ENCODE peak calls at places on chromosomes 1 and 21, in four cellular contexts. One of them, this sample, is unnamed.

GRCh38 chr21:28066051-28066450 is 926.6 kb downstream of the LTN1 start:
- DNase-seq in kidney: no peak
- DNase-seq in IMR-90: peak; percentile 8
- DNase-seq in mesendoderm: no peak
- DNase-seq in this sample: no peak

GRCh38 chr21:18249542-18250152 is 5.0 kb downstream of the CHODL start:
- DNase-seq in IMR-90: no peak
- DNase-seq in mesendoderm: peak; percentile 39
- DNase-seq in kidney: no peak
- DNase-seq in this sample: peak; percentile 43

GRCh38 chr21:17828223-17828622 is 9.1 kb upstream of the C21orf91 start:
- DNase-seq in mesendoderm: no peak
- DNase-seq in kidney: no peak
- DNase-seq in IMR-90: peak; percentile 75
- DNase-seq in this sample: no peak

GRCh38 chr1:153259387-153259786 is at the start of gene LORICRIN:
- DNase-seq in kidney: no peak
- DNase-seq in mesendoderm: no peak
- DNase-seq in IMR-90: no peak
- DNase-seq in this sample: no peak

GRCh38 chr1:208238710-208239517 is 5.3 kb downstream of the PLXNA2 start:
- DNase-seq in kidney: no peak
- DNase-seq in mesendoderm: peak; percentile 87
- DNase-seq in IMR-90: peak; percentile 57
- DNase-seq in this sample: peak; percentile 74

GRCh38 chr1:165330483-165330882 is 26.0 kb downstream of the LMX1A start:
- DNase-seq in kidney: no peak
- DNase-seq in IMR-90: no peak
- DNase-seq in mesendoderm: no peak
- DNase-seq in this sample: no peak

GRCh38 chr1:244556263-244556662 is 95.2 kb downstream of the CATSPERE start:
- DNase-seq in mesendoderm: no peak
- DNase-seq in kidney: no peak
- DNase-seq in IMR-90: no peak
- DNase-seq in this sample: no peak

GRCh38 chr1:9182784-9183257 is 51.8 kb upstream of the H6PD start:
- DNase-seq in IMR-90: no peak
- DNase-seq in kidney: no peak
- DNase-seq in mesendoderm: no peak
- DNase-seq in this sample: peak; percentile 47

GRCh38 chr1:107139833-107140702 is 771 bp upstream of the NTNG1 start:
- DNase-seq in kidney: peak; percentile 77
- DNase-seq in mesendoderm: peak; percentile 95
- DNase-seq in IMR-90: peak; percentile 36
- DNase-seq in this sample: peak; percentile 69

GRCh38 chr1:220528679-220529529 is 968 bp downstream of the MARK1 start:
- DNase-seq in kidney: peak; percentile 66
- DNase-seq in mesendoderm: peak; percentile 63
- DNase-seq in IMR-90: no peak
- DNase-seq in this sample: peak; percentile 55

GRCh38 chr1:4935807-4936206 is 281.4 kb downstream of the AJAP1 start:
- DNase-seq in kidney: no peak
- DNase-seq in mesendoderm: no peak
- DNase-seq in IMR-90: no peak
- DNase-seq in this sample: no peak

GRCh38 chr1:50106095-50106761 is 2.5 kb upstream of the ELAVL4 start:
- DNase-seq in kidney: no peak
- DNase-seq in IMR-90: no peak
- DNase-seq in mesendoderm: no peak
- DNase-seq in this sample: no peak

GRCh38 chr1:54768093-54768492 is 3.8 kb upstream of the PARS2 start:
- DNase-seq in kidney: no peak
- DNase-seq in mesendoderm: peak; percentile 41
- DNase-seq in IMR-90: peak; percentile 13
- DNase-seq in this sample: peak; percentile 37

GRCh38 chr1:151547900-151548230 is 7.8 kb downstream of the TUFT1 start:
- DNase-seq in IMR-90: no peak
- DNase-seq in mesendoderm: no peak
- DNase-seq in kidney: no peak
- DNase-seq in this sample: no peak

GRCh38 chr1:203797216-203797615 is 1.8 kb downstream of the ZBED6 start:
- DNase-seq in kidney: no peak
- DNase-seq in mesendoderm: no peak
- DNase-seq in IMR-90: no peak
- DNase-seq in this sample: no peak

GRCh38 chr1:229456016-229456415 is 22.1 kb upstream of the ACTA1 start:
- DNase-seq in IMR-90: no peak
- DNase-seq in mesendoderm: no peak
- DNase-seq in kidney: no peak
- DNase-seq in this sample: no peak

GRCh38 chr1:47931395-47931794 is 65.8 kb downstream of the TRABD2B start:
- DNase-seq in kidney: no peak
- DNase-seq in IMR-90: no peak
- DNase-seq in mesendoderm: peak; percentile 47
- DNase-seq in this sample: no peak

GRCh38 chr1:154846921-154847442 is 23.1 kb downstream of the KCNN3 start:
- DNase-seq in mesendoderm: no peak
- DNase-seq in IMR-90: no peak
- DNase-seq in kidney: no peak
- DNase-seq in this sample: no peak

GRCh38 chr1:239858058-239858457 is 233.6 kb upstream of the FMN2 start:
- DNase-seq in kidney: no peak
- DNase-seq in IMR-90: no peak
- DNase-seq in mesendoderm: no peak
- DNase-seq in this sample: peak; percentile 71

GRCh38 chr1:91548382-91549040 is 47.9 kb downstream of the CDC7 start:
- DNase-seq in mesendoderm: no peak
- DNase-seq in IMR-90: no peak
- DNase-seq in kidney: no peak
- DNase-seq in this sample: no peak

GRCh38 chr1:65725064-65725463 is 67.6 kb upstream of the PDE4B start:
- DNase-seq in kidney: no peak
- DNase-seq in IMR-90: no peak
- DNase-seq in mesendoderm: no peak
- DNase-seq in this sample: no peak

GRCh38 chr1:157269656-157270375 is 131.6 kb upstream of the ETV3 start:
- DNase-seq in mesendoderm: no peak
- DNase-seq in IMR-90: no peak
- DNase-seq in kidney: no peak
- DNase-seq in this sample: no peak

GRCh38 chr1:184078564-184079107 is 27.1 kb downstream of the TSEN15 start:
- DNase-seq in kidney: no peak
- DNase-seq in IMR-90: peak; percentile 36
- DNase-seq in mesendoderm: no peak
- DNase-seq in this sample: no peak

GRCh38 chr1:115069186-115069585 is 20.1 kb downstream of the TSPAN2 start:
- DNase-seq in IMR-90: peak; percentile 17
- DNase-seq in kidney: no peak
- DNase-seq in mesendoderm: no peak
- DNase-seq in this sample: no peak

GRCh38 chr1:56535949-56536348 is 43.4 kb downstream of the PLPP3 start:
- DNase-seq in kidney: no peak
- DNase-seq in IMR-90: no peak
- DNase-seq in mesendoderm: no peak
- DNase-seq in this sample: no peak

GRCh38 chr1:88800382-88801051 is 90.8 kb downstream of the GTF2B start:
- DNase-seq in IMR-90: peak; percentile 13
- DNase-seq in kidney: no peak
- DNase-seq in mesendoderm: peak; percentile 29
- DNase-seq in this sample: peak; percentile 52

GRCh38 chr1:53110370-53111072 is 31.9 kb downstream of the SLC1A7 start:
- DNase-seq in IMR-90: peak; percentile 66
- DNase-seq in kidney: no peak
- DNase-seq in mesendoderm: no peak
- DNase-seq in this sample: no peak

GRCh38 chr1:153775432-153776311 is 465 bp downstream of the SLC27A3 start:
- DNase-seq in mesendoderm: peak; percentile 94
- DNase-seq in IMR-90: peak; percentile 50
- DNase-seq in kidney: peak; percentile 92
- DNase-seq in this sample: peak; percentile 92

GRCh38 chr1:85656256-85656655 is 52.0 kb downstream of the ZNHIT6 start:
- DNase-seq in IMR-90: peak; percentile 75
- DNase-seq in kidney: no peak
- DNase-seq in mesendoderm: no peak
- DNase-seq in this sample: no peak

GRCh38 chr1:211813590-211813989 is 17.0 kb downstream of the LPGAT1 start:
- DNase-seq in kidney: no peak
- DNase-seq in mesendoderm: no peak
- DNase-seq in IMR-90: peak; percentile 36
- DNase-seq in this sample: no peak

GRCh38 chr21:19011448-19011847 is 607.9 kb upstream of the TMPRSS15 start:
- DNase-seq in IMR-90: no peak
- DNase-seq in mesendoderm: no peak
- DNase-seq in kidney: no peak
- DNase-seq in this sample: no peak

GRCh38 chr1:230768903-230769570 is 21.8 kb downstream of the CAPN9 start:
- DNase-seq in mesendoderm: peak; percentile 67
- DNase-seq in IMR-90: peak; percentile 88
- DNase-seq in kidney: no peak
- DNase-seq in this sample: no peak

GRCh38 chr1:160006312-160006940 is 25.4 kb downstream of the PIGM start:
- DNase-seq in mesendoderm: peak; percentile 83
- DNase-seq in IMR-90: peak; percentile 62
- DNase-seq in kidney: no peak
- DNase-seq in this sample: peak; percentile 84

GRCh38 chr1:235299514-235299858 is 28.5 kb downstream of the ARID4B start:
- DNase-seq in IMR-90: no peak
- DNase-seq in mesendoderm: no peak
- DNase-seq in kidney: no peak
- DNase-seq in this sample: no peak

GRCh38 chr1:235297579-235297978 is 30.4 kb downstream of the ARID4B start:
- DNase-seq in IMR-90: peak; percentile 36
- DNase-seq in mesendoderm: no peak
- DNase-seq in kidney: no peak
- DNase-seq in this sample: no peak

GRCh38 chr1:235304549-235305451 is 23.2 kb downstream of the ARID4B start:
- DNase-seq in kidney: no peak
- DNase-seq in mesendoderm: peak; percentile 94
- DNase-seq in IMR-90: peak; percentile 31
- DNase-seq in this sample: no peak

GRCh38 chr1:235298772-235299513 is 29.0 kb downstream of the ARID4B start:
- DNase-seq in IMR-90: no peak
- DNase-seq in mesendoderm: no peak
- DNase-seq in kidney: no peak
- DNase-seq in this sample: no peak

DNA sequence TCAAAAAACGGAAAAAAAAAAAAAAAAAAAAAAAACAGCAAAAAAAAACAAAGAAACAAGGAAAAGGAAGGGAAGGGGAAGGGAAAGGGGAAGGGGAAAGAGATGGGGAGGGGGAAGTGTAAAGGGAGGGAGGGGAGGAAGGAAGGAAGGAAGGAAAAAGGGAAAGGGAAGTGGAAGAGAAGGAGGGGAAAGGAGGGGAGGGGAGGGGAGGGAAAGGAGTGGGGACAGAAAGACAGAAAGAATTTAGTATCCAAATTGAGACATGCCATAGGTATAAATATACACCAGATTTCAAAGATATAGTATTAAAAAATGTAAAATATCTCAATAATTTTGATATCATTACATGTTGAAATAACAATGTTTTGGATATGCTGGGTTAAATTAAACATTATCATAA is 25.8 kb downstream of the ARID4B start:
- DNase-seq in IMR-90: no peak
- DNase-seq in kidney: no peak
- DNase-seq in mesendoderm: no peak
- DNase-seq in this sample: no peak
- H3K9ac ChIP-seq in IMR-90: no peak overlapping the region
- H3K9ac ChIP-seq in kidney: no peak overlapping the region
- H3K9ac ChIP-seq in mesendoderm: no peak overlapping the region
- H3K9ac ChIP-seq in this sample: no peak overlapping the region

DNA sequence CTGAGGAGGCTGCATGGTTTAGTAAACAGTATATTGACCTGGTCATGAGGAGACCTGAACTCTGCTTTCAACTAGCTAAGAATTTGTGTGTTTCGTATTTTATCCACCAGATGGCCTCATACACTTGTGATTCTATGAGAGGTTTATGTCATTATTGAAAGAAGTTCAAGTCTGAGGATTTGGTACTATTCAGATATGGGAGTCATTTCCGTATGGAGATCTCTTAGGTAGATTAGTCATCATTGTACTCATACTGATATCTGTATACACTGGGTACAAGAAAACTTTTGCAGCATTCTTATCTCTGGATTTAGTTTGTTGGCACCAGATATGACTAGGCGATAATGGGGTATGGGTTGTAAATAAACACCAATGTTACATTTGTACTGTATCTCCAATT is 26.6 kb downstream of the ATF6 start:
- DNase-seq in IMR-90: peak; percentile 93
- DNase-seq in kidney: no peak
- DNase-seq in mesendoderm: peak; percentile 68
- DNase-seq in this sample: peak; percentile 38
- H3K9ac ChIP-seq in IMR-90: no peak overlapping the region
- H3K9ac ChIP-seq in kidney: no peak overlapping the region
- H3K9ac ChIP-seq in mesendoderm: no peak overlapping the region
- H3K9ac ChIP-seq in this sample: no peak overlapping the region

GRCh38 chr21:42925114-42925907 is at the start of gene ERVH48-1:
- DNase-seq in mesendoderm: peak; percentile 81
- DNase-seq in IMR-90: peak; percentile 11
- DNase-seq in kidney: no peak
- DNase-seq in this sample: no peak
- H3K9ac ChIP-seq in mesendoderm: peak within 1 kb of the TSS; percentile 62
- H3K9ac ChIP-seq in IMR-90: no peak within 1 kb of the TSS
- H3K9ac ChIP-seq in kidney: no peak within 1 kb of the TSS
- H3K9ac ChIP-seq in this sample: no peak within 1 kb of the TSS

DNA sequence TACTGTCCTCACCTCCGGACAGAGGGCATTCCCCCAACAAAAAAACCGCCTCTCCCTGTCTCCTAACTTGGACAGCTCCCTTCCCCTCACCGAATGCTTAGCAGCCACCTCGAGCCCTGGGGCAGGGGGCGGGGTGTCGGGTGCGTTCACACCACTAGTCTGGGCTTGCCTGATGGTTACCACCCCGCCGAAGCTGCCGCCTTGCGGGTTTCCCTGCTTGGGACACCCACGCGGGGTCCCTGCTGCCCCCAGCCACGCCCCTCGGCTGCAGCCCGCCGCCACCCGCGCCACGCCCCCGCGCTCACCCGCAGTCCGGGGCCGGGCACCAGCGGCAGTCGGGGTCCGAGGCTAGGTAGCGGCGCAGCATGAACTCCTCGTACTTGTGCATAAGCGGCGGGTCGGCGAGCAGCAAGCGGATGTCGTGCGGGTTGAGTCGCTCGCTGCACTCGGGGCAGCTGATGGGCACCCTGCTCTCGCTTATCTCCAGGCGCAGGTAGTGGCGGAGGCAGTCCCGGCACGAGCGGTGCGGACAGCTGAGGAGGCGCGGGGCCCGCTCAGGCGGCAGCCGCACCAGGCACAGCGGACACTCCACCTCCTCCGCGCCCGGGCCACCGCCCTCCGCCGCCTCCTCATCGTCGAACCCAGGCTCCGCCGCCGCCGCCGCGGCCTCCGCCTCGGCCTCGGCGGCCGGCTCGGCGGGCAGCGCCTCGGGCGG is 706 bp downstream of the RNF19B start:
- DNase-seq in IMR-90: peak; percentile 33
- DNase-seq in kidney: peak; percentile 89
- DNase-seq in mesendoderm: peak; percentile 89
- DNase-seq in this sample: peak; percentile 83
- H3K9ac ChIP-seq in IMR-90: peak overlapping the region; percentile 67
- H3K9ac ChIP-seq in kidney: peak overlapping the region; percentile 69
- H3K9ac ChIP-seq in mesendoderm: peak overlapping the region; percentile 81
- H3K9ac ChIP-seq in this sample: peak overlapping the region; percentile 46